ENCODE peak calls at places on chromosome 11, in seven cellular contexts. V is Peyer's patch, M is neural crest cell, E is HCT116, N is neural progenitor cell, D is pancreas, W is SK-N-SH. R is an unnamed sample.

GRCh38 chr11:93524173-93524536 is 19.0 kb downstream of the SMCO4 start:
- DNase-seq in E (no peak), W (no peak), N (no peak), V (no peak), M (no peak), D (no peak), R (no peak)

GRCh38 chr11:63670738-63671321 is 346 bp downstream of the ATL3 start:
- DNase-seq in D (peak; percentile 73), M (no peak), W (peak; percentile 84), V (peak; percentile 71), N (peak; percentile 74), E (no peak), R (peak; percentile 33)

GRCh38 chr11:27075192-27075591 is 34.6 kb downstream of the BBOX1 start:
- DNase-seq in W (no peak), M (no peak), D (no peak), V (no peak), N (no peak), E (no peak), R (no peak)

GRCh38 chr11:47003180-47003877 is 66.8 kb downstream of the CSTPP1 start:
- DNase-seq in D (peak; percentile 45), M (no peak), W (no peak), E (no peak), V (no peak), N (no peak), R (no peak)

GRCh38 chr11:130145975-130146776 is 13.4 kb upstream of the ST14 start:
- DNase-seq in V (peak; percentile 91), N (no peak), M (no peak), W (no peak), E (peak; percentile 87), D (peak; percentile 68), R (no peak)

GRCh38 chr11:126405906-126406305 is 50.4 kb downstream of the ST3GAL4 start:
- DNase-seq in E (peak; percentile 42), M (no peak), N (no peak), D (no peak), W (no peak), V (no peak), R (no peak)

GRCh38 chr11:133214646-133215045 is 317.7 kb downstream of the OPCML start:
- DNase-seq in D (no peak), N (no peak), E (no peak), M (no peak), V (no peak), W (no peak), R (no peak)

GRCh38 chr11:75543808-75544207 is 18.1 kb upstream of the GDPD5 start:
- DNase-seq in V (no peak), M (no peak), E (no peak), W (no peak), N (no peak), D (no peak), R (no peak)

GRCh38 chr11:44750440-44751005 is 23.8 kb downstream of the TSPAN18 start:
- DNase-seq in M (no peak), W (no peak), D (no peak), V (no peak), E (no peak), N (no peak), R (no peak)

GRCh38 chr11:46277313-46277622 is 194 bp upstream of the CREB3L1 start:
- DNase-seq in E (no peak), V (no peak), W (no peak), D (peak; percentile 88), N (no peak), M (no peak), R (no peak)

GRCh38 chr11:1827095-1827797 is 7.5 kb upstream of the SYT8 start:
- DNase-seq in N (no peak), W (peak; percentile 89), M (no peak), V (peak; percentile 73), E (no peak), D (peak; percentile 83), R (no peak)

GRCh38 chr11:124240621-124241397 is at the start of gene OR8G1:
- DNase-seq in D (no peak), E (no peak), W (no peak), M (no peak), N (no peak), V (no peak), R (no peak)

GRCh38 chr11:41879186-41879738 is 419.8 kb upstream of the LRRC4C start:
- DNase-seq in M (no peak), E (no peak), N (no peak), V (no peak), D (no peak), W (no peak), R (no peak)

GRCh38 chr11:74154621-74155281 is 16.1 kb downstream of the C2CD3 start:
- DNase-seq in N (no peak), V (no peak), M (no peak), E (no peak), W (no peak), D (no peak), R (no peak)

GRCh38 chr11:83816572-83817187 is 530.5 kb upstream of the CCDC90B start:
- DNase-seq in N (peak; percentile 35), W (peak; percentile 8), V (no peak), M (no peak), D (no peak), E (no peak), R (no peak)

GRCh38 chr11:107251298-107251697 is 206.3 kb downstream of the CWF19L2 start:
- DNase-seq in D (no peak), N (no peak), V (no peak), M (no peak), W (no peak), E (no peak), R (no peak)

GRCh38 chr11:17602105-17603001 is 55.3 kb downstream of the OTOG start:
- DNase-seq in D (no peak), M (no peak), W (no peak), E (no peak), N (no peak), V (no peak), R (no peak)

GRCh38 chr11:60971520-60971919 is at the start of gene CD6:
- DNase-seq in M (no peak), E (no peak), N (no peak), V (no peak), D (no peak), W (no peak), R (peak; percentile 38)

GRCh38 chr11:106706355-106706754 is 311.9 kb downstream of the GUCY1A2 start:
- DNase-seq in D (no peak), V (no peak), N (no peak), W (peak; percentile 1), E (peak; percentile 27), M (no peak), R (no peak)

GRCh38 chr11:28797536-28797935 is 689.3 kb downstream of the METTL15 start:
- DNase-seq in D (no peak), W (no peak), M (no peak), N (no peak), V (no peak), E (no peak), R (no peak)

GRCh38 chr11:96324912-96325311 is 18.1 kb downstream of the MAML2 start:
- DNase-seq in E (peak; percentile 16), M (no peak), W (no peak), N (no peak), D (no peak), V (no peak), R (no peak)

GRCh38 chr11:95222817-95223216 is 8.2 kb downstream of the SESN3 start:
- DNase-seq in E (no peak), W (no peak), D (no peak), N (no peak), V (no peak), M (no peak), R (no peak)

DNA sequence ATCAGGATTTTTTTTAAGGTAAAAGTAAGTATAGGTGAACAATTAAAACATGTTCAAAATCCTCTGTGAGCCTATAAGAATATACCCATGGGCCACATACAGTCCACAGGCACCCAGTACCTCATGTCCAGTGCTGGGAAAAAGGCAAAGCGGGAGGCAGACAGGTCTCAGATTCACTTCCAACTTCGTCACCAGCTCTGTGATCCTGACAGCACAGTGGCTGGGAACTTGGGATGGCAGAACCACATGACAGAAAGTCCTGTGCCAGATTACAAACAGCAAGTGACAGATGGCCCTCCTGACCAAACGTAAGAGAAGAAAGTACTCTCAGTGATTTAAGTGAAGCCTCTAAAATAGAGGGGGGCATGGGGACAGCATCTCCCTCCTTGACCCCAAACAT is 5.8 kb downstream of the SLC1A2 start:
- DNase-seq in V (no peak), D (no peak), M (no peak), E (no peak), N (no peak), W (no peak), R (no peak)
- TF ChIP-seq CTCF in V (no peak), D (no peak), M (no peak), E (no peak), N (no peak), W (no peak), R (no peak)

GRCh38 chr11:117823294-117823940 is 1.1 kb downstream of the FXYD2 start:
- DNase-seq in E (no peak), M (no peak), W (no peak), D (peak; percentile 33), V (peak; percentile 45), N (peak; percentile 39), R (peak; percentile 14)
- TF ChIP-seq CTCF in E (peak; percentile 38), M (peak; percentile 45), W (peak; percentile 28), D (no peak), V (no peak), N (peak; percentile 42), R (no peak)

GRCh38 chr11:380996-381395 is 11.7 kb downstream of the B4GALNT4 start:
- DNase-seq in V (no peak), E (no peak), W (no peak), M (no peak), N (no peak), D (no peak), R (no peak)

GRCh38 chr11:380491-380890 is 11.2 kb downstream of the B4GALNT4 start:
- DNase-seq in N (no peak), M (no peak), W (no peak), V (no peak), D (no peak), E (no peak), R (no peak)

GRCh38 chr11:380095-380480 is 10.8 kb downstream of the B4GALNT4 start:
- DNase-seq in V (no peak), M (no peak), W (no peak), N (no peak), D (no peak), E (no peak), R (no peak)

GRCh38 chr11:382081-382643 is 11.8 kb upstream of the PKP3 start:
- DNase-seq in W (no peak), E (no peak), V (no peak), M (no peak), N (no peak), D (no peak), R (no peak)

GRCh38 chr11:381501-382072 is 12.3 kb downstream of the B4GALNT4 start:
- DNase-seq in D (no peak), E (no peak), W (no peak), V (no peak), M (no peak), N (no peak), R (no peak)
- TF ChIP-seq CTCF in D (no peak), E (no peak), W (no peak), V (no peak), M (no peak), N (no peak), R (no peak)

DNA sequence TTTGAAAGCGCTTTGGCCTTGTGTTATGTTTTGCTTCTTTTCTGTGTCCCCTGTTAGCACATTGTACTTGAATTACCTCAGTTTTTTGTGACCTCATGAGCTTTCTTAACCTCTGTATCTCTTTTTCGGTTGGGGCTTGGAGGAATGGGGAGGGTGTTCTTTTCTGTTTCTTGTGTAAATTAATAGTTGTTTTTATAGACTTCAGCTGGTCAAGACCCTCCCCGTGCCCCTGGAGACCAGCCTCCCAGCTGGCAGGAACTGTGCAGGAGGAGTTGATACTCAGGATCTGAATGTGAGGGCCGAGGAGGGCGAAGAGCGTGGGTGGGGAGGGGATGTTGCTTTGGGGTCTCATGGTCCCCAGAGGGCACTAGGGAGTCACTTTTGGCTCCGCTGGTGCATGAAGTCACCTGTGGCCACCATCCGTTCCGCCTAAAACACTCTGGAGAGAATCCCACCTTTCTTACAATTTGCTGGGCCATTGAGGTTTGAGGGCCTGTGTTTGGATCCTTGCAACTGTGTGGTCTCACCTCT is 44.3 kb upstream of the NNMT start:
- DNase-seq in D (no peak), N (peak; percentile 41), V (no peak), E (no peak), W (peak; percentile 43), M (no peak), R (no peak)
- TF ChIP-seq CTCF in D (no peak), N (peak; percentile 36), V (no peak), E (no peak), W (no peak), M (no peak), R (no peak)